ENCODE peak calls at places on chromosomes 4 and X, in five cellular contexts. V is Peyer's patch, M is right lobe of liver, E is fibroblast of lung, A is body of pancreas. C is an unnamed sample.

GRCh38 chrX:113558576-113558975 is 717.9 kb upstream of the AMOT start:
- DNase-seq in E (no peak), V (no peak), A (no peak), M (no peak), C (no peak)

GRCh38 chr4:7418131-7418943 is 16.4 kb downstream of the PSAPL1 start:
- DNase-seq in A (peak; percentile 3), M (no peak), V (no peak), E (no peak), C (peak; percentile 11)

GRCh38 chr4:87270144-87270543 is 49.7 kb upstream of the KLHL8 start:
- DNase-seq in V (no peak), M (no peak), A (peak; percentile 43), E (peak; percentile 70), C (peak; percentile 25)

GRCh38 chr4:15034071-15034764 is 31.9 kb downstream of the CPEB2 start:
- DNase-seq in V (no peak), A (no peak), M (no peak), E (no peak), C (peak; percentile 14)

GRCh38 chr4:37983951-37984350 is 23.8 kb downstream of the PTTG2 start:
- DNase-seq in A (no peak), M (no peak), V (no peak), E (peak; percentile 13), C (no peak)

GRCh38 chr4:100889401-100889800 is 371.6 kb upstream of the EMCN start:
- DNase-seq in V (no peak), M (no peak), A (no peak), E (no peak), C (no peak)

GRCh38 chr4:182145360-182145905 is 97.8 kb upstream of the TENM3 start:
- DNase-seq in M (no peak), A (no peak), V (no peak), E (peak; percentile 41), C (no peak)

GRCh38 chr4:147566762-147567161 is 50.4 kb upstream of the TMEM184C start:
- DNase-seq in A (no peak), V (no peak), E (no peak), M (no peak), C (no peak)

GRCh38 chrX:23883737-23884354 is 23.9 kb downstream of the APOO start:
- DNase-seq in M (no peak), E (peak; percentile 73), A (no peak), V (no peak), C (no peak)

GRCh38 chr4:44738615-44739014 is 12.3 kb upstream of the GNPDA2 start:
- DNase-seq in E (peak; percentile 6), M (no peak), A (no peak), V (no peak), C (no peak)

GRCh38 chr4:151727365-151727764 is 33.4 kb downstream of the GATB start:
- DNase-seq in A (no peak), V (no peak), M (no peak), E (no peak), C (no peak)

GRCh38 chr4:123017636-123018390 is 95.4 kb upstream of the NUDT6 start:
- DNase-seq in A (no peak), E (peak; percentile 44), M (no peak), V (no peak), C (peak; percentile 28)

GRCh38 chrX:127552571-127552970 is 499.6 kb downstream of the ACTRT1 start:
- DNase-seq in E (no peak), A (no peak), M (no peak), V (no peak), C (no peak)

GRCh38 chr4:148112231-148112982 is 329.8 kb downstream of the NR3C2 start:
- DNase-seq in V (no peak), M (no peak), E (peak; percentile 45), A (no peak), C (no peak)

GRCh38 chr4:186058253-186058979 is 10.5 kb upstream of the TLR3 start:
- DNase-seq in V (no peak), E (no peak), M (no peak), A (no peak), C (no peak)

GRCh38 chr4:1572964-1573720 is 111.0 kb downstream of the FAM53A start:
- DNase-seq in E (no peak), V (no peak), M (no peak), A (no peak), C (no peak)

GRCh38 chr4:122099896-122100295 is 52.2 kb upstream of the BLTP1 start:
- DNase-seq in A (no peak), V (no peak), M (no peak), E (peak; percentile 70), C (no peak)

GRCh38 chr4:24260133-24260532 is 324.2 kb downstream of the DHX15 start:
- DNase-seq in A (no peak), M (no peak), E (no peak), V (no peak), C (no peak)

GRCh38 chr4:121256346-121256745 is 92.2 kb upstream of the TNIP3 start:
- DNase-seq in E (peak; percentile 96), M (no peak), V (no peak), A (no peak), C (peak; percentile 26)

GRCh38 chr4:141609243-141609642 is 27.1 kb upstream of the IL15 start:
- DNase-seq in M (peak; percentile 25), A (peak; percentile 65), V (no peak), E (no peak), C (peak; percentile 60)

GRCh38 chr4:100189820-100190642 is at the start of gene DDIT4L:
- DNase-seq in M (peak; percentile 40), E (peak; percentile 34), V (no peak), A (peak; percentile 45), C (peak; percentile 35)

GRCh38 chr4:113732-114131 is 10.6 kb upstream of the ZNF718 start:
- DNase-seq in M (no peak), A (no peak), V (no peak), E (no peak), C (no peak)

GRCh38 chrX:138127314-138127713 is 561.4 kb downstream of the ZIC3 start:
- DNase-seq in A (no peak), M (no peak), V (no peak), E (peak; percentile 2), C (no peak)

GRCh38 chr4:89572224-89572858 is 264.6 kb downstream of the SNCA start:
- DNase-seq in M (no peak), A (no peak), V (no peak), E (no peak), C (no peak)

GRCh38 chr4:152014280-152014679 is 253.5 kb upstream of the GATB start:
- DNase-seq in M (no peak), E (no peak), A (no peak), V (peak; percentile 36), C (no peak)

GRCh38 chr4:43776371-43776770 is 672.2 kb downstream of the KCTD8 start:
- DNase-seq in E (peak; percentile 19), A (no peak), V (no peak), M (no peak), C (no peak)

GRCh38 chrX:153621949-153622598 is 23.1 kb upstream of the CCNQ start:
- DNase-seq in E (no peak), M (no peak), A (no peak), V (no peak), C (no peak)

GRCh38 chrX:148808825-148809224 is 308.4 kb downstream of the AFF2 start:
- DNase-seq in A (no peak), E (no peak), V (no peak), M (no peak), C (no peak)

GRCh38 chrX:124940536-124940935 is 379.1 kb upstream of the TEX13C start:
- DNase-seq in E (no peak), V (no peak), A (no peak), M (no peak), C (no peak)

GRCh38 chrX:147779173-147779572 is 132.5 kb upstream of the FMR1 start:
- DNase-seq in V (no peak), A (no peak), E (no peak), M (no peak), C (no peak)

GRCh38 chrX:147776988-147777387 is 134.7 kb upstream of the FMR1 start:
- DNase-seq in A (no peak), V (no peak), E (no peak), M (no peak), C (no peak)

DNA sequence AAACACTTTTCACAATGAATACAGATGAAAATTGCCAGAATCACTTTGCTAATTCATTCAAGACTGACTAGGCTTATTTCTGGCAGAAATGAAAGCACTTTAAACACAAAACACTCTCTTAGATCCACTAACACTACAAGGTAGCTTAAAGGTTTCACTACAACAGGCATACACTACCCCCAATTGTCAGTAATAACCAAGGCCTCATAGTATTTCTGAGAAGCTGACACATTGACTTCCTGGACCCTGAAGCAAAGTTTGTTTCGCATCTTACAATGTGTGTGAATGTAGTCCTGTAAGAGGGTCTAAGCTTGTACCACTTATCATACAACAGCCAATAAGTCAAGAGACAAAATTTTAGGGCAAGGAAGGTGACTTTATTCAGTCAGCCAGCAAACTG is 129.9 kb upstream of the FMR1 start:
- DNase-seq in M (no peak), V (no peak), E (no peak), A (no peak), C (no peak)
- H3K27me3 ChIP-seq in M (no peaks in the 10 kb centered on the region), V (no peaks in the 10 kb centered on the region), E (no peaks in the 10 kb centered on the region), A (no peaks in the 10 kb centered on the region), C (no peaks in the 10 kb centered on the region)

GRCh38 chr4:85368240-85368639 is 106.7 kb upstream of the ARHGAP24 start:
- DNase-seq in M (no peak), E (no peak), A (no peak), V (no peak), C (no peak)

GRCh38 chr4:85368932-85369331 is 106.0 kb upstream of the ARHGAP24 start:
- DNase-seq in M (no peak), V (no peak), A (no peak), E (no peak), C (no peak)

GRCh38 chr4:85372986-85373385 is 102.0 kb upstream of the ARHGAP24 start:
- DNase-seq in M (no peak), A (no peak), E (no peak), V (no peak), C (no peak)

GRCh38 chr4:85369703-85370380 is 105.1 kb upstream of the ARHGAP24 start:
- DNase-seq in V (no peak), M (no peak), E (no peak), A (no peak), C (no peak)

GRCh38 chr4:85370400-85371032 is 104.4 kb upstream of the ARHGAP24 start:
- DNase-seq in A (peak; percentile 41), E (peak; percentile 53), V (peak; percentile 38), M (no peak), C (peak; percentile 21)
- TF ChIP-seq CTCF in A (peak; percentile 61), E (peak; percentile 78), V (peak; percentile 64), M (peak; percentile 45), C (peak; percentile 48)

DNA sequence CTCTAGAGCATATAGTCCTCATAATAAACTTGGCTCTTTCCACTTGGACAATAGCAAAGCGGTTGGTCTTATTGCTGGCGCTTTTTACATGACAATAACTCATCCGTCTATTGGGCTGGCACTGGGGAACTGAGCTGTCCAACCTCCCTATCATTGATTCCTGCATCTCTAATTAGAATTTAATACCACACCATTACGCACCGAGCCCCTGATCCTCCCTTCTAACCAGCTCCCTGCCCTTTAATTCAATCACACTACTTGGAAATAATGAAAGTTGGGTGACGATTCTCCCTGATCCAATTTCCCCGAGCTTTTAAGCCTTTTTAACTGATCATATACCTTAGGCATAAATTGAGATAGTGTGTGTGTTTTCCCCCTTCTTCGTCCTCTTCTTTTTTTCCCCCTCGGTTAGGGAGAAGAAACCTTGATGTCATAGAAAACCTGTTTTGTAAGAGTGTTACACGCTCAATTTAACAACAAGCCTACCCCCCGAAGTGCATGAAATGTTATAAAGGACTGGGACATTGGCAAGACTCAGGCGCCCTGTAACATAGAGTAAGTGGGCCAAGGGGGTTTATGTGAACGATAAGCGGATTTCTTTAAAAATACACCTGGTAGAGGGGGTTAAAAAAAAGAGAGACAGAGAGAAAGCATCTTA is 392 bp upstream of the PHOX2B start:
- DNase-seq in V (no peak), A (no peak), M (no peak), E (no peak), C (no peak)
- H3K27me3 ChIP-seq in V (no peaks in the 10 kb centered on the region), A (peaks cover 38% of the 10 kb centered on the region), M (peaks cover 18% of the 10 kb centered on the region), E (peaks cover 81% of the 10 kb centered on the region), C (peaks cover 84% of the 10 kb centered on the region)

GRCh38 chr4:139655116-139655515 is 10.5 kb upstream of the MGST2 start:
- DNase-seq in E (peak; percentile 49), M (no peak), A (no peak), V (no peak), C (peak; percentile 24)
- TF ChIP-seq CTCF in E (peak; percentile 50), M (peak; percentile 43), A (no peak), V (peak; percentile 38), C (peak; percentile 45)

C was measured in adrenal gland.